ENCODE peak calls at places on chromosomes 2 and 18, in ten cellular contexts. F is CD8-positive, alpha-beta T cell; J is neural crest cell; X is WTC11; E is DMS153; Y is T-helper 9 cell; U is M059J; O is tibial nerve; W is activated CD4-positive, alpha-beta memory T cell treated with anti-CD3 and anti-CD28 coated beads for 36 hours; P is kidney tubule cell. A is an unnamed sample.
A peak's percentile ranks its signal among the peaks of the same experiment; 100 is the strongest.

GRCh38 chr2:227033471-227034148 is 130.4 kb downstream of the COL4A4 start:
- DNase-seq in F (no peak), E (no peak), X (peak; percentile 83), J (peak; percentile 60), W (peak; percentile 43), O (peak; percentile 12), P (peak; percentile 45), U (peak; percentile 43), Y (no peak), A (peak; percentile 77)

GRCh38 chr18:21345851-21346250 is 103.8 kb downstream of the GREB1L start:
- DNase-seq in Y (no peak), P (no peak), F (no peak), W (no peak), J (no peak), O (no peak), E (no peak), X (no peak), U (no peak), A (peak; percentile 2)

GRCh38 chr2:15842771-15843666 is 97.3 kb upstream of the MYCN start:
- DNase-seq in E (no peak), O (no peak), W (no peak), P (peak; percentile 20), Y (no peak), J (peak; percentile 26), X (no peak), U (no peak), F (peak; percentile 37), A (no peak)

GRCh38 chr2:160940271-160940670 is 220.0 kb upstream of the TANK start:
- DNase-seq in F (no peak), W (no peak), X (no peak), U (no peak), Y (no peak), P (no peak), J (no peak), O (no peak), E (no peak), A (no peak)

GRCh38 chr2:49978341-49978740 is 824.0 kb upstream of the FSHR start:
- DNase-seq in E (no peak), U (no peak), P (no peak), W (no peak), F (no peak), O (no peak), Y (no peak), X (no peak), J (no peak), A (no peak)

GRCh38 chr2:226423498-226423960 is 376.1 kb downstream of the IRS1 start:
- DNase-seq in E (no peak), X (no peak), U (peak; percentile 70), F (peak; percentile 54), J (no peak), Y (peak; percentile 19), W (peak; percentile 66), O (peak; percentile 10), P (peak; percentile 63), A (peak; percentile 44)

GRCh38 chr18:13493725-13494124 is 232.6 kb downstream of the FAM210A start:
- DNase-seq in W (no peak), X (no peak), Y (no peak), U (no peak), J (no peak), P (no peak), F (no peak), O (no peak), E (no peak), A (no peak)

GRCh38 chr2:42568431-42569115 is at the start of gene MTA3:
- DNase-seq in Y (peak; percentile 54), P (peak; percentile 50), J (peak; percentile 61), X (peak; percentile 81), U (peak; percentile 27), O (peak; percentile 35), W (peak; percentile 73), F (peak; percentile 82), E (no peak), A (peak; percentile 92)

GRCh38 chr2:217076651-217077232 is 216.9 kb upstream of the TNP1 start:
- DNase-seq in X (no peak), Y (no peak), J (no peak), P (no peak), O (no peak), F (no peak), W (no peak), E (no peak), U (no peak), A (no peak)

GRCh38 chr2:38444247-38444646 is 67.2 kb upstream of the ATL2 start:
- DNase-seq in F (no peak), J (no peak), X (peak; percentile 49), W (no peak), O (no peak), E (no peak), P (peak; percentile 85), Y (no peak), U (peak; percentile 57), A (no peak)

GRCh38 chr2:208937521-208937920 is 486.3 kb upstream of the MAP2 start:
- DNase-seq in P (no peak), F (no peak), W (no peak), E (no peak), U (no peak), Y (no peak), J (no peak), X (no peak), O (no peak), A (no peak)

GRCh38 chr18:11976463-11976862 is 4.8 kb upstream of the IMPA2 start:
- DNase-seq in P (no peak), E (no peak), U (no peak), O (no peak), W (no peak), Y (no peak), J (no peak), X (no peak), F (no peak), A (no peak)

GRCh38 chr2:98822301-98823164 is 91.6 kb upstream of the MGAT4A start:
- DNase-seq in W (peak; percentile 71), U (no peak), P (peak; percentile 26), O (no peak), X (peak; percentile 72), J (peak; percentile 59), F (peak; percentile 78), Y (peak; percentile 45), E (no peak), A (no peak)

GRCh38 chr2:66929632-66930385 is 467.3 kb upstream of the ETAA1 start:
- DNase-seq in X (no peak), U (peak; percentile 80), P (peak; percentile 54), Y (no peak), O (peak; percentile 18), W (no peak), J (no peak), E (no peak), F (no peak), A (no peak)

GRCh38 chr2:14751581-14751980 is 119.1 kb downstream of the LRATD1 start:
- DNase-seq in F (no peak), P (peak; percentile 66), O (no peak), J (no peak), U (no peak), X (no peak), Y (no peak), E (peak; percentile 66), W (no peak), A (no peak)

GRCh38 chr2:2847131-2847740 is 516.2 kb upstream of the MYT1L start:
- DNase-seq in W (no peak), P (no peak), U (no peak), E (no peak), X (no peak), F (no peak), Y (no peak), O (no peak), J (no peak), A (no peak)

GRCh38 chr2:64654063-64654811 is 524 bp upstream of the SERTAD2 start:
- DNase-seq in J (peak; percentile 72), U (peak; percentile 87), O (peak; percentile 70), W (peak; percentile 73), F (peak; percentile 86), E (peak; percentile 52), P (peak; percentile 94), X (peak; percentile 78), Y (peak; percentile 55), A (peak; percentile 85)

GRCh38 chr18:63788447-63789096 is 13.4 kb downstream of the SERPINB7 start:
- DNase-seq in U (peak; percentile 96), J (no peak), E (no peak), Y (no peak), X (no peak), O (no peak), P (peak; percentile 87), W (peak; percentile 75), F (peak; percentile 49), A (no peak)

GRCh38 chr2:26974352-26974751 is 3.9 kb downstream of the MAPRE3 start:
- DNase-seq in P (no peak), Y (no peak), O (no peak), J (no peak), W (no peak), F (no peak), E (no peak), X (no peak), U (no peak), A (no peak)

GRCh38 chr2:12834239-12834638 is 117.5 kb downstream of the TRIB2 start:
- DNase-seq in Y (no peak), U (no peak), W (no peak), P (no peak), E (no peak), J (no peak), O (no peak), F (no peak), X (no peak), A (no peak)

GRCh38 chr2:67216103-67216502 is 181.0 kb upstream of the ETAA1 start:
- DNase-seq in J (no peak), E (no peak), Y (no peak), P (no peak), U (no peak), W (no peak), X (no peak), O (no peak), F (no peak), A (no peak)

GRCh38 chr2:189576361-189576760 is 4.2 kb downstream of the SLC40A1 start:
- DNase-seq in O (peak; percentile 49), U (no peak), X (no peak), J (no peak), W (no peak), Y (no peak), E (no peak), F (no peak), P (no peak), A (no peak)

A was measured in Karpas-422.